ENCODE peak calls at places on chromosomes 3 and 15, in eight cellular contexts. O is cardiac fibroblast; P is HFF-Myc; M is stimulated activated CD8-positive, alpha-beta memory T cell treated with anti-CD3 and anti-CD28 coated beads, Interleukin-7, amount 100 ng/mL, for 1 hour; A is activated gamma-delta T cell treated with Interleukin-2 at 50 U/mL for 16 hours; L is NCI-H2171; Z is NCI-H1694 treated with DMSO at 0.1 percent for 48 hours; D is amygdala. Q is an unnamed sample.

GRCh38 chr3:127588675-127589577 is 1.6 kb downstream of the TPRA1 start:
- DNase-seq in A (no peak), D (no peak), M (no peak), L (no peak), P (no peak), Z (no peak), O (peak), Q (no peak)

GRCh38 chr3:85808750-85809149 is 850.0 kb downstream of the CADM2 start:
- DNase-seq in O (no peak), P (no peak), M (no peak), A (no peak), Z (no peak), L (peak), D (no peak), Q (no peak)

GRCh38 chr3:149736180-149737100 is 15.8 kb downstream of the COMMD2 start:
- DNase-seq in A (no peak), O (peak), P (no peak), M (no peak), D (no peak), L (no peak), Z (no peak), Q (no peak)

GRCh38 chr3:23836536-23837230 is 30.9 kb downstream of the UBE2E1 start:
- DNase-seq in L (no peak), Z (no peak), A (no peak), O (no peak), D (no peak), M (no peak), P (no peak), Q (no peak)

GRCh38 chr3:131731709-131732108 is 228.9 kb upstream of the MRPL3 start:
- DNase-seq in M (no peak), O (no peak), L (no peak), A (no peak), Z (no peak), D (no peak), P (no peak), Q (no peak)

GRCh38 chr3:71956716-71957115 is 171.8 kb upstream of the PROK2 start:
- DNase-seq in Z (no peak), P (no peak), A (no peak), D (no peak), O (no peak), M (no peak), L (no peak), Q (no peak)

GRCh38 chr15:81296673-81297072 is 27.3 kb downstream of the STARD5 start:
- DNase-seq in A (peak), P (no peak), O (no peak), L (no peak), D (no peak), M (peak), Z (no peak), Q (peak)

GRCh38 chr3:131107637-131108433 is 81.2 kb downstream of the NEK11 start:
- DNase-seq in Z (no peak), D (no peak), L (no peak), O (peak), P (no peak), A (no peak), M (no peak), Q (no peak)

GRCh38 chr15:36156855-36157521 is 422.4 kb upstream of the CDIN1 start:
- DNase-seq in M (no peak), L (no peak), O (peak), D (no peak), A (no peak), P (no peak), Z (no peak), Q (no peak)